ENCODE peak calls at places on chromosomes 3 and 15, in four cellular contexts. L is upper lobe of right lung, G is Caco-2, S is IMR-90. V is an unnamed sample.

GRCh38 chr3:49616491-49616941 is 57.6 kb upstream of the APEH start:
- DNase-seq in L (peak; percentile 50), G (no peak), S (peak; percentile 56), V (no peak)

GRCh38 chr15:31975446-31976229 is 54.7 kb upstream of the CHRNA7 start:
- DNase-seq in L (no peak), G (no peak), S (no peak), V (no peak)

GRCh38 chr15:85706779-85707518 is 87.8 kb downstream of the KLHL25 start:
- DNase-seq in L (no peak), G (no peak), S (peak; percentile 36), V (no peak)

GRCh38 chr3:27349832-27350231 is 19.4 kb downstream of the NEK10 start:
- DNase-seq in L (no peak), G (no peak), S (no peak), V (no peak)

GRCh38 chr15:40006003-40006402 is 33.0 kb downstream of the SRP14 start:
- DNase-seq in L (no peak), G (no peak), S (peak; percentile 79), V (no peak)

GRCh38 chr3:9727041-9727595 is 4.4 kb upstream of the BRPF1 start:
- DNase-seq in L (no peak), G (no peak), S (no peak), V (no peak)

GRCh38 chr3:71994203-71994602 is 209.3 kb upstream of the PROK2 start:
- DNase-seq in L (no peak), G (no peak), S (no peak), V (no peak)

GRCh38 chr3:46719735-46720271 is 2.1 kb upstream of the PRSS50 start:
- DNase-seq in L (no peak), G (peak; percentile 14), S (no peak), V (no peak)

GRCh38 chr3:104510091-104510860 is 856.4 kb upstream of the ALCAM start:
- DNase-seq in L (no peak), G (no peak), S (no peak), V (no peak)

GRCh38 chr3:138210528-138210927 is 23.4 kb downstream of the ARMC8 start:
- DNase-seq in L (no peak), G (no peak), S (no peak), V (no peak)

GRCh38 chr3:114057011-114057347 is 442 bp downstream of the QTRT2 start:
- DNase-seq in L (no peak), G (no peak), S (no peak), V (no peak)

GRCh38 chr3:190384241-190384863 is 3.6 kb upstream of the CLDN16 start:
- DNase-seq in L (no peak), G (peak; percentile 83), S (peak; percentile 69), V (peak; percentile 30)

GRCh38 chr3:192409838-192410683 is 317.3 kb downstream of the FGF12 start:
- DNase-seq in L (no peak), G (no peak), S (no peak), V (no peak)

GRCh38 chr15:70033529-70034140 is 64.1 kb downstream of the TLE3 start:
- DNase-seq in L (no peak), G (no peak), S (peak; percentile 62), V (no peak)

GRCh38 chr15:65869954-65870871 is 922 bp downstream of the RAB11A start:
- DNase-seq in L (peak; percentile 67), G (peak; percentile 62), S (peak; percentile 31), V (no peak)

GRCh38 chr3:72690646-72691045 is 157.6 kb downstream of the SHQ1 start:
- DNase-seq in L (no peak), G (no peak), S (no peak), V (no peak)

GRCh38 chr3:197590313-197590962 is 34.7 kb upstream of the BDH1 start:
- DNase-seq in L (no peak), G (peak; percentile 85), S (no peak), V (no peak)

GRCh38 chr15:71098920-71099319 is 16.4 kb upstream of the THSD4 start:
- DNase-seq in L (no peak), G (no peak), S (no peak), V (no peak)
- TF ChIP-seq CTCF in L (no peak), G (no peak), S (no peak), V (no peak)

GRCh38 chr3:139657434-139657833 is 20.3 kb downstream of the NMNAT3 start:
- DNase-seq in L (no peak), G (no peak), S (no peak), V (no peak)
- H3K4me3 ChIP-seq in L (no peak overlapping the region), G (no peak overlapping the region), S (no peak overlapping the region), V (no peak overlapping the region)

GRCh38 chr3:184218814-184219213 is 10.6 kb upstream of the VWA5B2 start:
- DNase-seq in L (no peak), G (no peak), S (no peak), V (no peak)
- TF ChIP-seq CTCF in L (no peak), G (no peak), S (no peak), V (no peak)

DNA sequence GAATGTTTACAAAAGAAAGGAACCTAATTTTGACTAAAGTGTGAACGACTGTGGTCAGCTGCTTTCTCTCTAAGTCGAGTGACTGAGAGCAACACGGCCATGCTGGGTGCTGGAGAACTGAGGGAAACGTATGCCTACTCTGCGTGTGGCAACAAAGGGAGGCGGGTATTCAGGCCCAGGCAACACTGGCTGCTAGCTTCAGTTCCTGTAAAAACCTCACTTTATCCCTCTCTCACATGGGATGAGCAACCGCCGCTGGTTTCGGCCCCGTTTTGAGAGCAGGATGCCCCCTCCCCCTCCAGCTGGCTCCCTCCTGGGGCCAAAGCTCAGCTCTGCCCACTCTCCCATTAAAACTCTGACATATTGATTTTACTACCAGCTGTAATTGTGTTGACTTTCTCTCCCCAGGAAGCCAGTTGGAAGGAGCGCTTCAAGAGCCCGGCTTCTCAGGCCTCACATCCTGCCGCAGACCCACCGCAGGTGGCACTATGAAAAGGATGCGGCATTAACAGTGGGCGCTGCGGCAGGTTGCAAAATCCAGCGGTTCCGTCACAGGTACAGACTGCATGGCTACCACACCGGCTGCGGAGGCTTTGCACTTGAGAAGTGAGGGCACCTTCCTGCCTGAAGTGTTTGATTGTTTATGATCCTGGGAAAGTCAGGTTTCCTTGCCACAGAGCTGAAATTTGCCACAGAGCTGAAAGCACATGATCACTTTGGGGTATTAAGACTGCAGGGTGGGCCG is 12.7 kb downstream of the PLXND1 start:
- DNase-seq in L (peak; percentile 87), G (no peak), S (no peak), V (no peak)
- H3K4me3 ChIP-seq in L (no peak overlapping the region), G (no peak overlapping the region), S (no peak overlapping the region), V (no peak overlapping the region)

GRCh38 chr3:142904639-142905441 is 16.0 kb upstream of the PCOLCE2 start:
- DNase-seq in L (no peak), G (no peak), S (no peak), V (peak; percentile 15)
- TF ChIP-seq CTCF in L (no peak), G (peak; percentile 32), S (no peak), V (peak; percentile 14)

GRCh38 chr3:112302061-112302830 is 8.2 kb upstream of the SLC9C1 start:
- DNase-seq in L (peak; percentile 41), G (no peak), S (peak; percentile 47), V (no peak)
- H3K4me3 ChIP-seq in L (no peak overlapping the region), G (no peak overlapping the region), S (no peak overlapping the region), V (no peak overlapping the region)

DNA sequence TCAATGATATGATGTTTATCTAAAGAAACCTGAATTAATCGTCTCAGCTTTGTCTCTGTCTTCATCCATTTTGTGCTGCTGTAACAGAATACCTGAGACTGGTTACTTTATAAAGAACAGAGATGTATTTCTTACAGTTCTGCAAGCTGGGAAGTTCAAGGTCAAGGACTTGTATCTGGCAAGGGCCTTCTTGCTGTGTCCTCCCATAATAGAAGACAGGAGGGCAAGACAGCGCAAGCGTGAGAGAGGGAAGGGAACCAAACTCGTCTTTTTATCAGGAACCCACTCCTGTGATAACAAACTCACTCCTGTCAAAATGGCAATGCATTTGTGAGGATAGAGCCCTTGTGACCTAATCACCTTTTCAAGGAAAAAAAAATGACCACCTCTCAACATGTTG is 131.5 kb downstream of the GHSR start:
- DNase-seq in L (no peak), G (no peak), S (no peak), V (no peak)
- TF ChIP-seq CTCF in L (no peak), G (no peak), S (no peak), V (no peak)

GRCh38 chr3:77041156-77041696 is 1.3 kb downstream of the ROBO2 start:
- DNase-seq in L (no peak), G (no peak), S (no peak), V (no peak)
- H3K4me3 ChIP-seq in L (peak overlapping the region; percentile 54), G (no peak overlapping the region), S (no peak overlapping the region), V (no peak overlapping the region)

GRCh38 chr15:89776274-89777072 is at the start of gene MESP2:
- DNase-seq in L (peak; percentile 93), G (peak; percentile 64), S (peak; percentile 65), V (no peak)
- TF ChIP-seq CTCF in L (peak; percentile 47), G (no peak), S (peak; percentile 37), V (peak; percentile 32)

V was measured in GM12864.